ENCODE peak calls at places on chromosomes 4 and X, in six cellular contexts. L is MM.1S, N is left lung, W is thoracic aorta, V is tibial nerve, Z is dorsolateral prefrontal cortex. S is an unnamed sample.

GRCh38 chr4:105306158-105306781 is 159.6 kb downstream of the TET2 start:
- DNase-seq in L (peak), N (no peak), W (no peak), V (no peak), Z (no peak), S (no peak)

GRCh38 chrX:46617906-46618305 is 44.3 kb downstream of the CHST7 start:
- DNase-seq in L (no peak), N (no peak), W (no peak), V (no peak), Z (no peak), S (no peak)

GRCh38 chr4:175412744-175413143 is 399.3 kb downstream of the GPM6A start:
- DNase-seq in L (no peak), N (no peak), W (no peak), V (no peak), Z (no peak), S (no peak)

GRCh38 chrX:48045410-48046311 is 25.8 kb downstream of the ZNF630 start:
- DNase-seq in L (no peak), N (no peak), W (no peak), V (no peak), Z (no peak), S (no peak)

GRCh38 chrX:32780109-32780508 is 431.2 kb downstream of the DMD start:
- DNase-seq in L (no peak), N (no peak), W (no peak), V (no peak), Z (no peak), S (no peak)

GRCh38 chrX:104112326-104112951 is at the start of gene ZCCHC18:
- DNase-seq in L (peak), N (peak), W (no peak), V (no peak), Z (peak), S (peak)

GRCh38 chr4:55012363-55013255 is 112.8 kb downstream of the KDR start:
- DNase-seq in L (no peak), N (peak), W (no peak), V (no peak), Z (no peak), S (no peak)

GRCh38 chr4:119646347-119647071 is 17.9 kb upstream of the PDE5A start:
- DNase-seq in L (no peak), N (no peak), W (no peak), V (no peak), Z (peak), S (no peak)

GRCh38 chrX:118497180-118497814 is 1.7 kb downstream of the DOCK11 start:
- DNase-seq in L (no peak), N (no peak), W (no peak), V (no peak), Z (no peak), S (no peak)

GRCh38 chr4:181278941-181279340 is 964.3 kb upstream of the TENM3 start:
- DNase-seq in L (no peak), N (no peak), W (no peak), V (no peak), Z (no peak), S (no peak)

DNA sequence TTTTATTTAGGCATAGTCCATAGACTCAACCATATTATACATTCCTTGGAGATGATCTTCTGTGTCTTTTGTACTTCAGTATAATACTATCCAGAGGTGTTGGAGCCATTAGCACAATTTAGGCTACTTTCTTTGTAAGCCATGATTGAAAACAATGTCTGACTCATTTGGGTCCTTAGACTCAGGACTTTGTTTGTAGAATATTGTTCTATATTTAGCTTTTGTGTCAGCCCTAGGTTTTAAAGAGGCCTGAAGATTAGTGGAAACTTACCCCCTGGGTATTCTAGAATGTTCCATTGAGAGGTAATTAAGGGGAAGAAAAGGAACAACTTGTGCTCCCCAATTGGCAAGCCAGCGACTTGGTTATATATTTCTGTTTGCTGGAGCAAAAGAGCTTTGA is 145.2 kb upstream of the SCML1 start:
- DNase-seq in L (no peak), N (no peak), W (no peak), V (no peak), Z (no peak), S (no peak)
- H3K27ac ChIP-seq in L (peak), N (no peak), W (peak), V (no peak), Z (no peak), S (peak)

DNA sequence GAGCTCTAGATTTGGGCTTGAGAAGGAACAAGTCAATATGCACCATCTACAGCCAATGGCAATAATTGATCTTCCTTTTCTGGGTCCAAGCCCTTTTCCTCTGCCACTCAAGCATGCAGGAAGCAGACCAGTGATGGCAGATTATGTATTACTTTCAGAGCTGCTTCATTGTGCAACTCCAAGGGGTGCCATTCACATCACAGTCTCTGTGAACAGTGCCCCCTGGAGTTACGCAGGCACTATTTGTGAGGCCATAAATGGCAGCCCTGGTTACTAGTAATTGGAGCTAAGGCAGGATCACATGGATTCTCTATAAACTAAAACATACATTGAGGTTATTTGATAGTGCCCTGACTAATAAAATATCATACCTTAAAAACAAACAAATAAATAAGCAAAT is 313.4 kb upstream of the SLC7A11 start:
- DNase-seq in L (no peak), N (no peak), W (no peak), V (no peak), Z (no peak), S (no peak)
- H3K27ac ChIP-seq in L (no peak), N (no peak), W (no peak), V (no peak), Z (no peak), S (no peak)

GRCh38 chr4:6873792-6874461 is 35.7 kb upstream of the TBC1D14 start:
- DNase-seq in L (peak), N (peak), W (no peak), V (peak), Z (peak), S (no peak)

GRCh38 chr4:6876440-6876839 is 33.2 kb upstream of the TBC1D14 start:
- DNase-seq in L (no peak), N (no peak), W (no peak), V (no peak), Z (no peak), S (no peak)

GRCh38 chr4:6875431-6875831 is 34.2 kb upstream of the TBC1D14 start:
- DNase-seq in L (no peak), N (no peak), W (no peak), V (peak), Z (no peak), S (peak)

GRCh38 chr4:6869944-6870343 is 39.7 kb upstream of the TBC1D14 start:
- DNase-seq in L (no peak), N (no peak), W (no peak), V (no peak), Z (no peak), S (no peak)

GRCh38 chr4:6873291-6873690 is 36.3 kb upstream of the TBC1D14 start:
- DNase-seq in L (no peak), N (no peak), W (no peak), V (no peak), Z (no peak), S (no peak)
- H3K27ac ChIP-seq in L (no peak), N (no peak), W (no peak), V (no peak), Z (no peak), S (no peak)

GRCh38 chr4:120829113-120829831 is 93.3 kb downstream of the PRDM5 start:
- DNase-seq in L (no peak), N (no peak), W (no peak), V (no peak), Z (no peak), S (no peak)
- H3K27ac ChIP-seq in L (no peak), N (no peak), W (no peak), V (no peak), Z (no peak), S (no peak)

DNA sequence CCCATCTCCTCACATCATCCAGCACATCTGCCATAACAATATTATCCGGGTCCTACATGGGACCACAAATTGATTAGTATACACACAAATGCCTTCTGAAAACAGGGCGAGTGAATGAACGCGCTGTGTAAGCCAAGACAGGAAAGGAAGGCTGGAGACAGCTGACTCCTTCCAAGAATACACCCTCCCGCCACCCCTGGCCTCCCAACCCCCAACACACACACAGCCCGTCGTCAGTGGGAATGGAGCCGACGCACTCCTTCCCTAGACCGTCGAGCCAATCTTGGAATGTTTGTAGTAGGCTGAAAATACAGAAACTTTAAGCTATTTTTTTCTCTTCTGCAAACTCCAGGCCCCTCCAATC is 319 bp upstream of the MAGEH1 start:
- DNase-seq in L (no peak), N (peak), W (no peak), V (no peak), Z (no peak), S (no peak)
- H3K27ac ChIP-seq in L (peak), N (peak), W (peak), V (peak), Z (peak), S (peak)

S was measured in ascending aorta.